ENCODE peak calls at places on chromosome 17, in four cellular contexts. K is adrenal gland, P is tibial nerve, B is prostate gland. U is an unnamed sample.

GRCh38 chr17:55089251-55089650 is 120.7 kb downstream of the STXBP4 start:
- DNase-seq in K (no peak), P (no peak), B (no peak), U (no peak)

GRCh38 chr17:79810138-79811027 is 13.5 kb upstream of the CBX8 start:
- DNase-seq in K (peak), P (no peak), B (peak), U (peak)

GRCh38 chr17:8740486-8740885 is 4.2 kb downstream of the CCDC42 start:
- DNase-seq in K (no peak), P (no peak), B (no peak), U (no peak)

GRCh38 chr17:17719966-17720543 is 38.8 kb downstream of the RAI1 start:
- DNase-seq in K (no peak), P (no peak), B (no peak), U (no peak)

GRCh38 chr17:38585805-38586529 is 19.8 kb downstream of the SRCIN1 start:
- DNase-seq in K (no peak), P (no peak), B (no peak), U (no peak)

GRCh38 chr17:21289902-21290571 is 5.5 kb downstream of the MAP2K3 start:
- DNase-seq in K (no peak), P (no peak), B (no peak), U (no peak)

GRCh38 chr17:47703671-47704070 is 9.7 kb downstream of the TBKBP1 start:
- DNase-seq in K (no peak), P (no peak), B (no peak), U (no peak)

GRCh38 chr17:6775871-6776405 is at the start of gene FBXO39:
- DNase-seq in K (no peak), P (no peak), B (no peak), U (no peak)

GRCh38 chr17:11986939-11987329 is 10.3 kb downstream of the ZNF18 start:
- DNase-seq in K (no peak), P (no peak), B (no peak), U (peak)

GRCh38 chr17:40480501-40481003 is 20.9 kb downstream of the TNS4 start:
- DNase-seq in K (no peak), P (no peak), B (no peak), U (no peak)

GRCh38 chr17:2749058-2749783 is at the start of gene CCDC92B:
- DNase-seq in K (no peak), P (no peak), B (no peak), U (no peak)
- TF ChIP-seq POLR2A in K (no peak), P (no peak), B (no peak), U (no peak)

DNA sequence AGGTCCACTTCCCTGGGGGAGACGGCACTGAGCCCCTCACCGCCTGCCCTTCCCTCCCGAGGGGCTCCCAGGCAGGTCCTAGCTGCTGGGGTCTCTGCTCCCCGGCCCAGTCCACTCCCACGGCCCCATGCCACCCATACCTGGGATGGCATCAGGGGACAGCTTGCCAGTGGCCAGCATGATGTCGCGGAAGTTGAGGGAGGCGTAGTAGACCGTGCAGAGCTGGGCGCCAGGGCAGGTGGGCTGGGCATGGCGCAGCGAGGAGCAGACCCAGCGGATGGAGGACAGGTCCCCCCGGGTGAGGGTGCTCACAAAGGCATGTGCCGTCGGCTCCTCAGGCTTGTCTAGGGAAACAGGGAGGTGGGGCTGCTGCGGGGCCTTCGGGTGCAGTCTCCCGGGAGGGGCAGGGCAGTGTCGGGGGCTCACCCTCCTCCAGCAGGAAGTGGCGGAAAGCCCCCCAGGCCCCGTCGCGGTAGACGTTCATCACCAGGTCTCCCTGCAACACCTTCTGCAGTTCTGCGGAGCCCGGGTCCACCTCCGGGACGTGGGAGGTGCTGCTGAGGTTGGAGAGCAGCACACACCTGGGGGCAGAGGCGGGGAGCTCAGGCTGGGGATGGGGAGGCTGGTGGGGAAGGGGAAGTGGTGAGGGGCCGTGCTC is 13.5 kb downstream of the FASN start:
- DNase-seq in K (no peak), P (no peak), B (no peak), U (no peak)
- TF ChIP-seq POLR2A in K (no peak), P (no peak), B (no peak), U (no peak)

GRCh38 chr17:50055426-50056216 is at the start of gene ITGA3:
- DNase-seq in K (peak), P (no peak), B (peak), U (peak)
- TF ChIP-seq POLR2A in K (peak), P (no peak), B (peak), U (peak)

DNA sequence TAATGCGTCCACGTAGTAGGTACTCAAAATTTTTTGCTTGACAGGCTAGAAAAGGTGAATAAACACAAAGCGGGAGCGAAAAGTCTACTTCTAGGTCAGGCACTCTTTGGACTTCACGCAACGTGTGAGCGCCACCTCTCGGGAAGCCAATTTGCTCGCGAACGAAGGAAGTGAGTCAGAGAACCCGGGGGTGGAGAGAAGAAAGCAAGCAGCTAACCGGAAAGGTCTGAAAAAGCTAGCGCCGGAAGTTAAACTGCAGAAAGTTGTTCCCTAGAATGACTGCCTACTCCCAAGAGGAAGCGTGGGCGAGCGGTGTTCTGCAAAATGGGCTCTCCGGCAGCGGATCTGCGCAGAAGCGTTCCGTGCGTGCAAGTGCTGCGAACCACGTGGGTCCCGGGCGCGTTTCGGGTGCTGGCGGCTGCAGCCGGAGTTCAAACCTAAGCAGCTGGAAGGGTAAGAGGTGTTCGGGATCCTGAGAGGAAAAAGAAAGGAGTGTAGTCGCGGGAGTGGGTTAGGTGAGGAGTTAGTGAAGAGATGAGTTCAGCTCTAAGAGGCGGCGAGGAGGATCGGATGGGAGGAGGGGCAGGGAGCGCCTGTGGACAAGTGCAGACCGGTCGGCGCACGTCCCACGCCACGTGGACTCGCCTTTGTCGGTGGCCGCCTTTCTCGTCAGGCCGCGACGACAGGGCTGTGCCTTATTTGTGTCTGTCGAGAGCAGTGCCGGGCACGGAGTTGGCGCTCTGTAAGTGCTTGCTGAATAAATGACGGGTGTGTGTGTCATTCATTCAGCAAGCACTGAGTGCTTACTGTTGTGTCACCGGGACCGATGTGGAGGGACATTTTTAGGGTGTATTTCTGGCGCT is at the start of gene NME1:
- DNase-seq in K (peak), P (peak), B (peak), U (peak)
- TF ChIP-seq POLR2A in K (peak), P (peak), B (peak), U (peak)

GRCh38 chr17:78515480-78515879 is 61.7 kb downstream of the DNAH17 start:
- DNase-seq in K (no peak), P (no peak), B (no peak), U (no peak)

GRCh38 chr17:78510141-78510935 is 66.9 kb downstream of the DNAH17 start:
- DNase-seq in K (no peak), P (no peak), B (no peak), U (no peak)

GRCh38 chr17:78517421-78517820 is 59.8 kb downstream of the DNAH17 start:
- DNase-seq in K (no peak), P (no peak), B (no peak), U (no peak)

GRCh38 chr17:78512976-78513375 is 64.2 kb downstream of the DNAH17 start:
- DNase-seq in K (no peak), P (no peak), B (no peak), U (no peak)

DNA sequence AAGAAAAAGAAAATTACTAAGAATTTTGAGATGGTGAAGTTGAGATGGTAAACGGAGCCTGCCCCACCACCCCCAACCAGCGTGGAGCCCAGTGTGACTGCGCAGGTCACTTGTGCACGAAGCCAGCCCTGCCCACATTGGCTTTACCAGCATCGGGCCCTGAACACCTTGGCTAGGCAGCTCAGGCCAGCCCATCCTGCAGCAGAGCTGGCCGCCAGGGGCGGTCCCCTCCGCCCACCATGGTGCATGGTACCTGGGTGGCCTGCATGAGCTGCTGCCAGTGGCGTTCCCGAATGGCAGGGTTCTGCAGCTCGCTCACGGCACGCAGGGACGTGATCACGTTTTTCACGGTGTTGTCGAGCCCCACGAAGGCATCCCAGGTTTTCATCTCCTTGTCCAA is 62.7 kb downstream of the DNAH17 start:
- DNase-seq in K (no peak), P (no peak), B (no peak), U (no peak)
- TF ChIP-seq POLR2A in K (no peak), P (no peak), B (no peak), U (no peak)

DNA sequence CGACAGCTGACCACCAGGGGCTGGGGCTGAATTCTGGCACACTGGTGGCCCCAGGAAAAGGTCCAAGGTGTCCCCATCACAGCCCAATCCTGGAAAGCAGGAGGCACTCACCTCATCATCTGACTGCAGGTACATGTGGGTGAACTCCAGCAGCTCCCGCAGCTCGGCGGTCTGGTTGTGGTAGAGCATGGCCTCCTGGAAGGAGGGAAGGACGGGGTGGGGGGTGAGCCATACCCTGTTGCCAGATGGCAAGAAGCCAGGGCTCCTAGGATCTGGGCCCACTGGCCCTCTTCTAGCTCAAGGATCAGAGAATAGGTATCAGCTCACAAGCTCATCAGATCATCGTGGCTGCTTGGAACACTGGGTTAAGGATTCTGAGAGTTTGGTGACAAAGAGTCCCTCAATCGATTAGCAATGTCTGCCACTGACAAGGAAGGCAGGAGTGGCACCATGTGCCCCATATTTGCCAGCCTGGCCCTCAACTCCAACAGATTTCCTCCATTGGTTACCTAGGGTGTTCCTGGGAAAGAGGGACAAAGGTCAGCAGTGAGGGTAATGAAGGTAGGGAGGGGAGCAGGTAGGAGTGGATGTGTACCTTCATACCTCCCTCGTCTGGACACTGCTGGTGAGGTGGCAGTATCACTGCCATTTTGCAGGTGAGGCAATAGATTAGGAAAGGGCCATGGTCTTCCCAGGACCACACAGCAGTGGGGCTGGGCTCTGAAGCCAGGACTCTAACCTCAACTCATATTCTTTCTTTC is 4.9 kb downstream of the P3H4 start:
- DNase-seq in K (no peak), P (no peak), B (no peak), U (no peak)
- TF ChIP-seq POLR2A in K (no peak), P (no peak), B (no peak), U (no peak)

GRCh38 chr17:41553176-41553575 is 18.7 kb downstream of the KRT9 start:
- DNase-seq in K (no peak), P (no peak), B (no peak), U (no peak)

GRCh38 chr17:41552455-41552854 is 19.4 kb downstream of the KRT9 start:
- DNase-seq in K (no peak), P (no peak), B (no peak), U (no peak)

GRCh38 chr17:41551370-41551769 is 20.5 kb downstream of the KRT9 start:
- DNase-seq in K (no peak), P (no peak), B (no peak), U (no peak)

GRCh38 chr17:41555105-41555887 is 16.6 kb downstream of the KRT9 start:
- DNase-seq in K (no peak), P (no peak), B (no peak), U (no peak)

GRCh38 chr17:41553987-41554680 is 17.7 kb downstream of the KRT9 start:
- DNase-seq in K (no peak), P (peak), B (no peak), U (no peak)
- TF ChIP-seq POLR2A in K (no peak), P (no peak), B (no peak), U (no peak)

GRCh38 chr17:45431531-45432404 is 902 bp downstream of the ARHGAP27 start:
- DNase-seq in K (peak), P (no peak), B (peak), U (peak)
- TF ChIP-seq POLR2A in K (no peak), P (no peak), B (peak), U (peak)

GRCh38 chr17:77471984-77472836 is 331.4 kb downstream of the SEC14L1 start:
- DNase-seq in K (no peak), P (no peak), B (peak), U (no peak)

GRCh38 chr17:77473615-77474226 is 333.0 kb downstream of the SEC14L1 start:
- DNase-seq in K (no peak), P (no peak), B (no peak), U (no peak)

GRCh38 chr17:77470800-77471733 is 330.3 kb downstream of the SEC14L1 start:
- DNase-seq in K (no peak), P (peak), B (no peak), U (peak)

GRCh38 chr17:77474292-77474988 is 333.7 kb downstream of the SEC14L1 start:
- DNase-seq in K (no peak), P (no peak), B (no peak), U (no peak)

GRCh38 chr17:77472837-77473214 is 332.1 kb downstream of the SEC14L1 start:
- DNase-seq in K (no peak), P (no peak), B (no peak), U (no peak)
- TF ChIP-seq POLR2A in K (no peak), P (no peak), B (no peak), U (no peak)

GRCh38 chr17:19867654-19868395 is at the start of gene ULK2:
- DNase-seq in K (peak), P (peak), B (peak), U (peak)
- TF ChIP-seq POLR2A in K (peak), P (peak), B (no peak), U (peak)

U was measured in H54.